ENCODE peak calls at places on chromosomes 7 and 10, in six cellular contexts. H is neural progenitor cell, D is T-helper 9 cell, X is AG04450, N is T follicular helper cell, S is hepatic stellate cell. W is an unnamed sample.

GRCh38 chr7:22671177-22671879 is 55.7 kb upstream of the IL6 start:
- DNase-seq in H (no peak), D (no peak), X (peak; percentile 80), N (no peak), S (peak; percentile 37), W (no peak)

GRCh38 chr7:15015545-15016314 is 113.2 kb upstream of the DGKB start:
- DNase-seq in H (peak; percentile 80), D (no peak), X (peak; percentile 27), N (no peak), S (no peak), W (peak; percentile 78)

GRCh38 chr7:4731803-4732202 is 43.6 kb upstream of the AP5Z1 start:
- DNase-seq in H (no peak), D (no peak), X (no peak), N (no peak), S (no peak), W (no peak)

GRCh38 chr7:26309089-26309488 is 17.4 kb downstream of the SNX10 start:
- DNase-seq in H (no peak), D (no peak), X (no peak), N (no peak), S (no peak), W (no peak)

GRCh38 chr7:122699017-122699416 is at the start of gene RNF133:
- DNase-seq in H (no peak), D (no peak), X (no peak), N (no peak), S (no peak), W (no peak)

GRCh38 chr10:103712898-103713498 is 142.4 kb downstream of the SH3PXD2A start:
- DNase-seq in H (peak; percentile 86), D (peak; percentile 78), X (peak; percentile 58), N (peak; percentile 63), S (peak; percentile 76), W (peak; percentile 46)

GRCh38 chr7:138854115-138854645 is 56.2 kb upstream of the ATP6V0A4 start:
- DNase-seq in H (no peak), D (no peak), X (no peak), N (no peak), S (no peak), W (no peak)

GRCh38 chr10:30600005-30600404 is 29.5 kb downstream of the LYZL2 start:
- DNase-seq in H (no peak), D (no peak), X (no peak), N (no peak), S (no peak), W (no peak)

GRCh38 chr10:2196272-2196671 is 458.9 kb upstream of the ADARB2 start:
- DNase-seq in H (no peak), D (no peak), X (no peak), N (no peak), S (no peak), W (no peak)

GRCh38 chr10:103640436-103641181 is 147.1 kb downstream of the NEURL1 start:
- DNase-seq in H (no peak), D (no peak), X (no peak), N (no peak), S (no peak), W (no peak)

GRCh38 chr10:17730667-17731066 is 21.3 kb upstream of the TMEM236 start:
- DNase-seq in H (no peak), D (no peak), X (no peak), N (no peak), S (no peak), W (no peak)

GRCh38 chr7:16078076-16078952 is 343.0 kb downstream of the CRPPA start:
- DNase-seq in H (peak; percentile 64), D (no peak), X (peak; percentile 23), N (no peak), S (peak; percentile 5), W (peak; percentile 63)

GRCh38 chr7:2775785-2776184 is 68.3 kb downstream of the GNA12 start:
- DNase-seq in H (no peak), D (no peak), X (no peak), N (no peak), S (no peak), W (no peak)

GRCh38 chr7:100719523-100720319 is 547 bp upstream of the EPO start:
- DNase-seq in H (no peak), D (no peak), X (peak; percentile 11), N (no peak), S (no peak), W (no peak)

GRCh38 chr7:25216837-25217236 is 11.4 kb downstream of the NPVF start:
- DNase-seq in H (peak; percentile 60), D (no peak), X (peak; percentile 6), N (no peak), S (no peak), W (peak; percentile 44)

GRCh38 chr10:102501201-102502028 is 1.1 kb downstream of the ACTR1A start:
- DNase-seq in H (peak; percentile 26), D (no peak), X (no peak), N (no peak), S (no peak), W (no peak)

GRCh38 chr7:154774303-154774702 is 228.6 kb downstream of the PAXIP1 start:
- DNase-seq in H (no peak), D (no peak), X (no peak), N (no peak), S (no peak), W (no peak)

GRCh38 chr10:62278461-62278910 is 9.8 kb upstream of the RTKN2 start:
- DNase-seq in H (no peak), D (no peak), X (no peak), N (no peak), S (peak; percentile 29), W (peak; percentile 12)

GRCh38 chr10:75773139-75773801 is 341.8 kb downstream of the LRMDA start:
- DNase-seq in H (no peak), D (no peak), X (no peak), N (no peak), S (peak; percentile 27), W (peak; percentile 78)

GRCh38 chr7:2820508-2820934 is 23.6 kb downstream of the GNA12 start:
- DNase-seq in H (no peak), D (no peak), X (peak; percentile 92), N (no peak), S (peak; percentile 90), W (peak; percentile 99)

GRCh38 chr7:108149119-108149518 is 19.0 kb upstream of the LAMB4 start:
- DNase-seq in H (no peak), D (no peak), X (no peak), N (no peak), S (no peak), W (no peak)

GRCh38 chr10:109962247-109962646 is 38.9 kb upstream of the XPNPEP1 start:
- DNase-seq in H (no peak), D (no peak), X (no peak), N (no peak), S (peak; percentile 34), W (no peak)

GRCh38 chr10:43234471-43235041 is 32.3 kb downstream of the RASGEF1A start:
- DNase-seq in H (no peak), D (no peak), X (no peak), N (no peak), S (no peak), W (no peak)

GRCh38 chr7:19290936-19291335 is 145.7 kb upstream of the FERD3L start:
- DNase-seq in H (no peak), D (no peak), X (no peak), N (no peak), S (no peak), W (no peak)

GRCh38 chr10:3720228-3721019 is 64.6 kb downstream of the KLF6 start:
- DNase-seq in H (no peak), D (no peak), X (peak; percentile 55), N (no peak), S (peak; percentile 47), W (peak; percentile 87)

GRCh38 chr7:117639966-117640365 is 160.1 kb downstream of the CFTR start:
- DNase-seq in H (no peak), D (no peak), X (no peak), N (no peak), S (no peak), W (no peak)

GRCh38 chr10:131888186-131888604 is 12.6 kb upstream of the PPP2R2D start:
- DNase-seq in H (no peak), D (no peak), X (no peak), N (no peak), S (no peak), W (no peak)

GRCh38 chr7:150874401-150875198 is 22.3 kb downstream of the AOC1 start:
- DNase-seq in H (no peak), D (no peak), X (no peak), N (no peak), S (no peak), W (no peak)

GRCh38 chr10:116307450-116307849 is 16.8 kb upstream of the CCDC172 start:
- DNase-seq in H (no peak), D (no peak), X (no peak), N (no peak), S (no peak), W (no peak)

GRCh38 chr7:95404316-95404715 is 8.1 kb upstream of the PON3 start:
- DNase-seq in H (peak; percentile 55), D (no peak), X (no peak), N (no peak), S (no peak), W (no peak)

GRCh38 chr7:112459645-112460044 is 9.4 kb downstream of the IFRD1 start:
- DNase-seq in H (no peak), D (no peak), X (no peak), N (no peak), S (no peak), W (no peak)

GRCh38 chr10:6514844-6515780 is 65.0 kb downstream of the PRKCQ start:
- DNase-seq in H (no peak), D (no peak), X (no peak), N (no peak), S (no peak), W (no peak)

GRCh38 chr10:100019824-100020160 is 10.0 kb upstream of the DNMBP start:
- DNase-seq in H (peak; percentile 57), D (no peak), X (no peak), N (no peak), S (peak; percentile 37), W (no peak)

GRCh38 chr7:113099284-113099919 is 12.8 kb upstream of the GPR85 start:
- DNase-seq in H (no peak), D (no peak), X (no peak), N (no peak), S (no peak), W (no peak)

GRCh38 chr7:66921396-66921917 is 432 bp downstream of the TMEM248 start:
- DNase-seq in H (no peak), D (peak; percentile 4), X (no peak), N (no peak), S (peak; percentile 60), W (peak; percentile 22)